ENCODE peak calls at places on chromosome 15, in six cellular contexts. X, V, T, D, J and Z are unnamed samples.

GRCh38 chr15:74579001-74579400 is 36.6 kb upstream of the CLK3 start:
- DNase-seq in X (no peak), V (no peak), J (no peak), T (no peak), D (no peak), Z (no peak)

GRCh38 chr15:77030928-77031375 is 36.0 kb downstream of the PSTPIP1 start:
- DNase-seq in J (peak), V (no peak), T (no peak), D (no peak), X (peak), Z (no peak)

GRCh38 chr15:53721334-53722087 is 38.0 kb downstream of the WDR72 start:
- DNase-seq in J (no peak), V (no peak), X (no peak), T (no peak), D (no peak), Z (no peak)

GRCh38 chr15:81301385-81301784 is 22.6 kb downstream of the STARD5 start:
- DNase-seq in V (no peak), D (no peak), T (no peak), J (no peak), X (no peak), Z (no peak)

GRCh38 chr15:41892621-41893421 is 1.0 kb downstream of the SPTBN5 start:
- DNase-seq in J (peak), D (no peak), T (no peak), X (no peak), V (no peak), Z (no peak)

GRCh38 chr15:68558318-68559305 is 20.2 kb upstream of the CORO2B start:
- DNase-seq in V (no peak), D (no peak), T (peak), J (peak), X (peak), Z (no peak)

GRCh38 chr15:79505956-79506355 is 73.8 kb downstream of the MINAR1 start:
- DNase-seq in D (no peak), T (peak), J (no peak), X (no peak), V (no peak), Z (no peak)

GRCh38 chr15:69652906-69653305 is 200.3 kb downstream of the RPLP1 start:
- DNase-seq in J (no peak), X (peak), D (no peak), T (no peak), V (no peak), Z (no peak)

GRCh38 chr15:82539690-82540054 is 585 bp downstream of the RPS17 start:
- DNase-seq in X (no peak), T (no peak), J (no peak), D (no peak), V (no peak), Z (no peak)

GRCh38 chr15:58401991-58402649 is 29.7 kb upstream of the LIPC start:
- DNase-seq in V (no peak), T (no peak), X (no peak), J (no peak), D (no peak), Z (no peak)

GRCh38 chr15:95141486-95141885 is 910.1 kb downstream of the MCTP2 start:
- DNase-seq in J (no peak), D (no peak), X (no peak), V (peak), T (no peak), Z (peak)

GRCh38 chr15:63025460-63025859 is 17.1 kb upstream of the TPM1 start:
- DNase-seq in V (no peak), D (no peak), J (no peak), X (no peak), T (peak), Z (no peak)

GRCh38 chr15:63022181-63022580 is 20.4 kb upstream of the TPM1 start:
- DNase-seq in X (no peak), T (no peak), J (no peak), V (no peak), D (no peak), Z (no peak)

GRCh38 chr15:63022663-63023062 is 19.9 kb upstream of the TPM1 start:
- DNase-seq in X (no peak), T (no peak), D (no peak), V (no peak), J (no peak), Z (no peak)

GRCh38 chr15:63021031-63021430 is 21.5 kb upstream of the TPM1 start:
- DNase-seq in V (no peak), T (no peak), D (no peak), J (no peak), X (no peak), Z (no peak)

GRCh38 chr15:63023351-63023945 is 19.1 kb upstream of the TPM1 start:
- DNase-seq in D (no peak), X (no peak), J (no peak), T (no peak), V (peak), Z (peak)
- H2BK5ac ChIP-seq in D (no peak), X (no peak), J (no peak), T (no peak), V (peak), Z (peak)

DNA sequence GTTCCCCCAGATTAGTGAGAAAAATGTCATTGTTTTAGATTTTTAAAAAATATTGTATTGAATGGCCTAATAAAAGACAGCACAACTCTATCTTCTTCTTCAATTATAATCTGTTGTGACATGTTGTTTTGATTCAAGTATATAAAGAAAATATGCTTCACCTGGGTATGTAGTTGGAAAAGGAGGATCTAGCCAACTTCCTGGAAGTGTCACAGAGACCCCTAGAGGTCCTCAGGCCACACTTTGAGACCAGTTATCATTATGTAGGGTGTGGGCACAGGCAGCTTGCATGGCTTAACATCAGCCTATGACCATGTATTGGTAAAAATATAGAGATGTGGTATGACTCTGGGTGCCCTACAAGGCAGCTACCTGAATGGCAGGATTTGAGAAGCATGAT is 14.7 kb upstream of the RYR3 start:
- DNase-seq in T (peak), J (no peak), V (no peak), D (no peak), X (no peak), Z (no peak)
- H2BK5ac ChIP-seq in T (no peak), J (no peak), V (no peak), D (no peak), X (no peak), Z (no peak)

GRCh38 chr15:92810418-92811138 is 89.5 kb upstream of the CHD2 start:
- DNase-seq in X (no peak), J (no peak), T (peak), D (no peak), V (peak), Z (peak)
- H2BK5ac ChIP-seq in X (no peak), J (peak), T (peak), D (no peak), V (peak), Z (no peak)

GRCh38 chr15:66620744-66621344 is 55.0 kb upstream of the LCTL start:
- DNase-seq in X (no peak), J (no peak), D (no peak), T (no peak), V (no peak), Z (no peak)
- H2BK5ac ChIP-seq in X (no peak), J (peak), D (peak), T (peak), V (no peak), Z (no peak)

GRCh38 chr15:26739791-26740190 is 33.1 kb downstream of the GABRB3 start:
- DNase-seq in D (no peak), J (no peak), T (no peak), X (no peak), V (no peak), Z (no peak)

GRCh38 chr15:26738996-26739395 is 33.9 kb downstream of the GABRB3 start:
- DNase-seq in J (no peak), X (no peak), D (no peak), T (no peak), V (no peak), Z (no peak)

GRCh38 chr15:26744894-26745293 is 28.0 kb downstream of the GABRB3 start:
- DNase-seq in X (no peak), D (no peak), J (peak), V (no peak), T (peak), Z (no peak)
- H2BK5ac ChIP-seq in X (no peak), D (no peak), J (no peak), V (no peak), T (no peak), Z (no peak)

GRCh38 chr15:65055201-65055870 is 10.1 kb downstream of the SLC51B start:
- DNase-seq in D (no peak), J (no peak), V (peak), T (no peak), X (no peak), Z (peak)

GRCh38 chr15:65057549-65057940 is 10.2 kb downstream of the RASL12 start:
- DNase-seq in J (no peak), V (no peak), T (no peak), X (no peak), D (no peak), Z (no peak)

GRCh38 chr15:65056106-65056505 is 10.9 kb downstream of the SLC51B start:
- DNase-seq in X (no peak), J (no peak), T (no peak), D (no peak), V (no peak), Z (no peak)

GRCh38 chr15:65058394-65059368 is 9.1 kb downstream of the RASL12 start:
- DNase-seq in T (no peak), J (no peak), D (no peak), X (no peak), V (no peak), Z (no peak)

DNA sequence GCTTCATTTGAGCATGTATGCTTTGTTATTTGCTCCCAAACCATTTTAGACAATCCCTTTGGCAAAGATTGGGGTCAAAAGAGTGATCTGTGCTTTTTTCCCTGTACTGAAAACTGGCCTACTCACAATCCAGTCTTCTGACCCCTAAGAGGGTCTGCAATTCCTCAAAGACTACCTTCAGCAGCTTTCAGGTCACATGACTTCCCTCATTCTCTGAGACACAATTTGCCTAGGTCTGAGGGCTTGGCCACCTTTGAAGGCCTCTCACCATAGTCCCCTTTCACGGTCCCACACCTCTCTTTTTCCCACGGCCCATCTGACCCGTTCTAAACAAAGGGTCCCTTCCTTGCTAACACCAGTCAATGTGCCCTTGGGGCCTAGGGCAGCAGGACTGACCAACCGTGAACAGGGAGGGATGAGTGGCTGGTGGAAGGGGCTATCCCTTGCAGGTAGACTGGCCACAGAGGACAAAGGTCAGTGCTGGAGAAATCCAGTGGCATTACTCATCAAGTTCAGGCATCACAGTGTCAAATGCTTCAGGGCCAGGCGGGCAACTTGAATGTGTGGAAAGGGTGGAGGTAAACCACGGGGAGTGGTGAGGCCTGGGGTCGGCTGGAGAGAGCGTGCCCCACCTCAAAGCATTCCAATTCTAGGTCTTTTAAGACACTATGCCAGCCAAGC is 10.8 kb downstream of the RASL12 start:
- DNase-seq in V (peak), X (no peak), J (no peak), T (no peak), D (no peak), Z (peak)
- H2BK5ac ChIP-seq in V (no peak), X (no peak), J (no peak), T (no peak), D (no peak), Z (peak)

GRCh38 chr15:99102332-99103235 is 2.3 kb upstream of the SYNM start:
- DNase-seq in X (no peak), V (no peak), D (no peak), T (no peak), J (no peak), Z (no peak)

GRCh38 chr15:99105516-99106341 is 849 bp downstream of the SYNM start:
- DNase-seq in X (peak), V (peak), T (peak), D (peak), J (peak), Z (peak)

GRCh38 chr15:99106417-99107220 is 1.7 kb downstream of the SYNM start:
- DNase-seq in J (no peak), D (no peak), X (no peak), V (peak), T (no peak), Z (peak)

GRCh38 chr15:99103279-99103678 is 1.6 kb upstream of the SYNM start:
- DNase-seq in V (no peak), J (no peak), D (no peak), T (no peak), X (no peak), Z (no peak)

GRCh38 chr15:99104788-99105515 is at the start of gene SYNM:
- DNase-seq in V (peak), X (peak), D (peak), T (peak), J (peak), Z (peak)
- H2BK5ac ChIP-seq in V (no peak), X (no peak), D (peak), T (no peak), J (no peak), Z (no peak)

GRCh38 chr15:71341811-71342550 is 226.7 kb downstream of the THSD4 start:
- DNase-seq in D (no peak), X (no peak), J (no peak), T (no peak), V (no peak), Z (no peak)
- H2BK5ac ChIP-seq in D (no peak), X (no peak), J (no peak), T (no peak), V (no peak), Z (no peak)

GRCh38 chr15:34039180-34039486 is at the start of gene AVEN:
- DNase-seq in V (no peak), X (no peak), J (no peak), T (no peak), D (no peak), Z (no peak)
- H2BK5ac ChIP-seq in V (peak), X (no peak), J (peak), T (peak), D (peak), Z (peak)